ENCODE peak calls at places on chromosomes 11 and 22, in four cellular contexts. Q is cardiac fibroblast, Z is GM10248, B is progenitor cell of endocrine pancreas. U is an unnamed sample.

GRCh38 chr11:9708544-9708943 is 44.7 kb downstream of the SWAP70 start:
- DNase-seq in Q (peak), Z (no peak), B (no peak), U (no peak)

GRCh38 chr11:126647735-126648134 is 292.2 kb downstream of the ST3GAL4 start:
- DNase-seq in Q (peak), Z (no peak), B (no peak), U (peak)

GRCh38 chr11:96141649-96142048 is 201.3 kb downstream of the MAML2 start:
- DNase-seq in Q (no peak), Z (no peak), B (no peak), U (no peak)

GRCh38 chr22:36225333-36225922 is 13.9 kb downstream of the APOL2 start:
- DNase-seq in Q (no peak), Z (no peak), B (no peak), U (no peak)

GRCh38 chr11:128910583-128910982 is 19.4 kb downstream of the KCNJ5 start:
- DNase-seq in Q (no peak), Z (no peak), B (no peak), U (no peak)

GRCh38 chr11:119586181-119586580 is 142.8 kb downstream of the NECTIN1 start:
- DNase-seq in Q (no peak), Z (no peak), B (no peak), U (no peak)

GRCh38 chr22:41110968-41111367 is 18.6 kb downstream of the EP300 start:
- DNase-seq in Q (no peak), Z (no peak), B (no peak), U (no peak)

GRCh38 chr11:11856638-11857037 is 14.9 kb downstream of the USP47 start:
- DNase-seq in Q (no peak), Z (no peak), B (no peak), U (no peak)

GRCh38 chr11:33552756-33553155 is 147.9 kb downstream of the C11orf91 start:
- DNase-seq in Q (no peak), Z (no peak), B (no peak), U (peak)

GRCh38 chr11:14411818-14412217 is 52.8 kb upstream of the RRAS2 start:
- DNase-seq in Q (peak), Z (no peak), B (no peak), U (peak)

GRCh38 chr11:17722000-17722643 is 2.8 kb downstream of the MYOD1 start:
- DNase-seq in Q (peak), Z (no peak), B (no peak), U (no peak)

GRCh38 chr11:134754823-134755198 is 342.8 kb upstream of the B3GAT1 start:
- DNase-seq in Q (no peak), Z (peak), B (no peak), U (no peak)

GRCh38 chr11:59556115-59556882 is 45.0 kb downstream of the OR4D9 start:
- DNase-seq in Q (peak), Z (no peak), B (peak), U (peak)

GRCh38 chr11:107549253-107549953 is 16.1 kb downstream of the ALKBH8 start:
- DNase-seq in Q (peak), Z (peak), B (no peak), U (no peak)

GRCh38 chr22:26903030-26903856 is 245.9 kb downstream of the MIAT start:
- DNase-seq in Q (no peak), Z (no peak), B (no peak), U (no peak)

GRCh38 chr11:121964591-121964990 is 151.4 kb downstream of the BLID start:
- DNase-seq in Q (peak), Z (no peak), B (no peak), U (peak)

GRCh38 chr11:133163463-133164419 is 368.6 kb downstream of the OPCML start:
- DNase-seq in Q (peak), Z (peak), B (no peak), U (peak)

GRCh38 chr11:94742645-94743044 is 25.5 kb upstream of the AMOTL1 start:
- DNase-seq in Q (no peak), Z (no peak), B (no peak), U (no peak)

GRCh38 chr22:23685205-23685784 is 5.5 kb upstream of the RGL4 start:
- DNase-seq in Q (peak), Z (no peak), B (no peak), U (no peak)

GRCh38 chr11:63918576-63919171 is 1.7 kb upstream of the RCOR2 start:
- DNase-seq in Q (no peak), Z (no peak), B (no peak), U (no peak)

DNA sequence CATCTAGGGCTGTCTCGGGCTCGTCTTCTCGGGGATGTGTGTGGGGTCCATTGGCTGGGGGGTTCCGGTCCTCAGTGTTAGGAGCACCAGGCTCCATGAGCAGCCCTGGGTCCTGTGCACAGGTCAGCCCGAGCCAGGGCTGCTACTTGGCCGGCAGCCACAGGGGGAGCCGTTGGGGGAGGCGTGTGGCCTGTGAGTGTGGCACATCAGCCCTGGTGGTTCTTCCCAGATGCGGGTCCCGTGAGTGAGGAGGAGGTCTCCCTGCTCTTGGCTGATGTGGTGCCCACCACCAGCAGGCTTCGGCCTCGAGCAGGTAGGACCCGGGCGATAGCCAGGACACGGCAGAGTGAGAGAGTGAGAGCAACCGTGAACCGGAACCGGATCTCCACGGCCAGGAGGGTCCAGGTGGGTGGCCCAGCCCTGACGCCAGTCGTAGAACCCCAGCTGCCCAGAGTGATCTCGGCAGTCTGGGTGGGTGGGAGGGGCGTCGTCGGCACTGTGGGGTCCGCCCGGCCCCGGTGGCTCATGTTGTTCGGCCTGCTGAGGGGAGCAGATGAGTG is 18.5 kb downstream of the IRF7 start:
- DNase-seq in Q (no peak), Z (no peak), B (no peak), U (no peak)
- TF ChIP-seq CTCF in Q (peak), Z (no peak), B (peak), U (peak)

GRCh38 chr22:30460147-30460546 is 11.7 kb downstream of the SEC14L3 start:
- DNase-seq in Q (no peak), Z (no peak), B (no peak), U (no peak)

GRCh38 chr22:30459206-30460052 is 12.4 kb downstream of the SEC14L3 start:
- DNase-seq in Q (peak), Z (no peak), B (peak), U (no peak)

GRCh38 chr22:30453731-30454510 is 17.9 kb downstream of the SEC14L3 start:
- DNase-seq in Q (peak), Z (no peak), B (no peak), U (no peak)

GRCh38 chr22:30452861-30453260 is 19.0 kb downstream of the SEC14L3 start:
- DNase-seq in Q (no peak), Z (no peak), B (no peak), U (no peak)

GRCh38 chr22:30457964-30458363 is 13.9 kb downstream of the SEC14L3 start:
- DNase-seq in Q (no peak), Z (no peak), B (no peak), U (no peak)
- TF ChIP-seq CTCF in Q (no peak), Z (no peak), B (no peak), U (no peak)

GRCh38 chr22:25689631-25690030 is 52.4 kb upstream of the MYO18B start:
- DNase-seq in Q (no peak), Z (no peak), B (no peak), U (no peak)

GRCh38 chr22:25694167-25694907 is 47.7 kb upstream of the MYO18B start:
- DNase-seq in Q (no peak), Z (no peak), B (no peak), U (no peak)

GRCh38 chr22:25692392-25692791 is 49.6 kb upstream of the MYO18B start:
- DNase-seq in Q (no peak), Z (no peak), B (no peak), U (no peak)

GRCh38 chr22:25690798-25691197 is 51.2 kb upstream of the MYO18B start:
- DNase-seq in Q (no peak), Z (peak), B (no peak), U (no peak)

DNA sequence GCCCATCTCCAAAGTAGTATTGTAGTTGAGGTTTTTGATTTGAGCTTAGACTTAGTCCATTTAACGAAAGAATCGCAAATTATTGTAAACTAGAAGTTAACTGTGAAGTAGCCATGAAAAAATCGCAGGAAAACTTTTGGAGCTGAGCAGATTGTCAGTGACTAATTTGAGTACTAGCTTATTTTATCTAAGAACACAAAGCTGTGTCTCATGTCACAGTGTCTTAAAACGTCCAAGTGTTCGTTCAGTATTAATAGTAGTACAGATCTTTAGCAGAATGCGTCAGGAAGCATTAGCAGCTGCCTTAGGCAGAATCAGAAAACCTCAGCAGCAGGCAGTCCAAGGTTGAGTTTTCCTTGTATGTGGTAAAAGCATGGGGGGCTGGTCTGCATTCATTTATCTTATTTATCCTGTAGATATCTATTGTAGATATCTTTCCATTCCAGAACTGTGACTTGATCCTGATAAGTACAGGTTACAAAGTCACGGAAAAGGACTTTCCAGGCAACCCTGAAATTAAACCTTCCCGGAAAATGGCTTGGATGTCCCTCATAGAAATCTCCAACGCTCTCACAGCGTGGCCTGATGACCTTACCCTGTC is 48.9 kb upstream of the MYO18B start:
- DNase-seq in Q (no peak), Z (no peak), B (no peak), U (no peak)
- TF ChIP-seq CTCF in Q (no peak), Z (no peak), B (no peak), U (no peak)

GRCh38 chr22:22369962-22370265 is 125.3 kb downstream of the VPREB1 start:
- DNase-seq in Q (no peak), Z (no peak), B (no peak), U (no peak)

GRCh38 chr22:22368516-22368915 is 123.9 kb downstream of the VPREB1 start:
- DNase-seq in Q (no peak), Z (no peak), B (no peak), U (no peak)

GRCh38 chr22:22362939-22363338 is 118.4 kb downstream of the VPREB1 start:
- DNase-seq in Q (no peak), Z (no peak), B (no peak), U (no peak)

GRCh38 chr22:22364207-22364606 is 119.6 kb downstream of the VPREB1 start:
- DNase-seq in Q (no peak), Z (no peak), B (no peak), U (no peak)

GRCh38 chr22:22366478-22366988 is 121.9 kb downstream of the VPREB1 start:
- DNase-seq in Q (no peak), Z (no peak), B (no peak), U (no peak)
- TF ChIP-seq CTCF in Q (no peak), Z (no peak), B (no peak), U (no peak)

DNA sequence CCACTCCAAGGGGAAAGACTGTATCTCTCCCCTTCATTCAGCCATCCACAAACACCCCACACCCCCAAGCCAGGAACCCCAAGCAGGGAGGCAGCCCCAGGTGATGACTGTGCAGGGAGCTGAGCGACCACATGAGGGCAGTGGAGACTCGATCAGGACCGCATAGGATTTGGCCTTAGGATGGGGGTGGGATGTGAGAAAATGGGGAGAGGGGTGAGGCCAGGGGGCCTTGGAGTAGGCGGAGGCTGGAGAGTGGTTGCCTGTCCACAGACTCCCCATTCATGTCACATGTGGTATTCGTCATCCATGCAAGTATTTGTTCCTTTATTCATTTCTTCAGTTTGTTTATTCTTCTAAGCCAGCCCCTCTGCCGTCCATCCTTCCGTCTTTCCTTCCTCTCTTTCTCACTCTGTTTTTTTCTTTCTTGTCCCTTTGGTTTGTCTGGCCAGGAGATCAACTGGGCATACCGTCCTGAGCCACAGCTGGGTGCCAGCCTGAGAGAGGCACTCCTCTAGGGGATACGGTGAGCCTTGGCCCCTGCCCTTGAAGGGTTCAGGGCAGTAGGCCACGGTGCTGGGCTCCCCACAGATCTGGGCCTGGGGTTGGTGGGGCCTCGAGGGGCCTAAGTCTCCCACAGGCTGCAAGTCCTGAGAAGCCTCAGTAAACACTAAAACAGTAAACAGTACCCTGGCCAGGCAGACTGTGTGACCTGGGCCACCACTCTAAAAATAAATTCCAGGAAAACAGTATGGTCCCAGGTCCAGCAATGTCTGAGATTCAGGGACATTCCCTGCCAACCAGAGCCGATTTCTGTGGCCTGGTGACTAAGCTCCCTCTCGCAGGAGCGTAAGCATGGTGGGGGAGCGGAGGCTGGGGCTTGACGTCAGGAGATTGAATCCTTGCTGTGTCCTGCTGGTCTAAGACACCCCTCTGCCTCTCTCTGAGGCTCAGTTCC is 2.5 kb upstream of the RHOD start:
- DNase-seq in Q (peak), Z (peak), B (peak), U (no peak)
- TF ChIP-seq CTCF in Q (peak), Z (peak), B (peak), U (peak)

GRCh38 chr11:47551086-47551485 is 1.8 kb downstream of the CELF1 start:
- DNase-seq in Q (no peak), Z (peak), B (no peak), U (no peak)
- TF ChIP-seq CTCF in Q (peak), Z (peak), B (peak), U (peak)

GRCh38 chr11:102813484-102813883 is 15.5 kb upstream of the MMP1 start:
- DNase-seq in Q (no peak), Z (no peak), B (no peak), U (no peak)

GRCh38 chr11:102812188-102812587 is 14.2 kb upstream of the MMP1 start:
- DNase-seq in Q (no peak), Z (no peak), B (no peak), U (no peak)

GRCh38 chr11:102810943-102811528 is 13.1 kb upstream of the MMP1 start:
- DNase-seq in Q (no peak), Z (no peak), B (no peak), U (peak)

GRCh38 chr11:102806296-102806695 is 8.3 kb upstream of the MMP1 start:
- DNase-seq in Q (peak), Z (no peak), B (no peak), U (no peak)

GRCh38 chr11:102807921-102808320 is 10.0 kb upstream of the MMP1 start:
- DNase-seq in Q (no peak), Z (no peak), B (peak), U (no peak)
- TF ChIP-seq CTCF in Q (peak), Z (no peak), B (peak), U (peak)